ENCODE peak calls at places on chromosomes 2 and 18, in four cellular contexts. One of them, this sample, is unnamed.

GRCh38 chr2:142153601-142154000 is 22.8 kb upstream of the LRP1B start:
- DNase-seq in small intestine: no peak
- DNase-seq in stimulated activated CD4-positive, alpha-beta T cell treated with anti-CD3 and anti-CD28 coated beads, TNF-alpha, amount 100 ng/mL, for 24 hours: no peak
- DNase-seq in fibroblast of lung: peak; percentile 47
- DNase-seq in this sample: no peak

GRCh38 chr18:78561757-78562445 is 417.7 kb upstream of the SALL3 start:
- DNase-seq in small intestine: no peak
- DNase-seq in stimulated activated CD4-positive, alpha-beta T cell treated with anti-CD3 and anti-CD28 coated beads, TNF-alpha, amount 100 ng/mL, for 24 hours: no peak
- DNase-seq in fibroblast of lung: peak; percentile 20
- DNase-seq in this sample: no peak

GRCh38 chr2:98445167-98445522 is 487 bp downstream of the INPP4A start:
- DNase-seq in small intestine: peak; percentile 32
- DNase-seq in stimulated activated CD4-positive, alpha-beta T cell treated with anti-CD3 and anti-CD28 coated beads, TNF-alpha, amount 100 ng/mL, for 24 hours: no peak
- DNase-seq in fibroblast of lung: peak; percentile 15
- DNase-seq in this sample: no peak

GRCh38 chr2:33598472-33599174 is 476 bp downstream of the FAM98A start:
- DNase-seq in small intestine: peak; percentile 28
- DNase-seq in stimulated activated CD4-positive, alpha-beta T cell treated with anti-CD3 and anti-CD28 coated beads, TNF-alpha, amount 100 ng/mL, for 24 hours: peak; percentile 25
- DNase-seq in fibroblast of lung: peak; percentile 70
- DNase-seq in this sample: no peak

GRCh38 chr2:72034353-72035095 is 113.1 kb downstream of the CYP26B1 start:
- DNase-seq in small intestine: no peak
- DNase-seq in stimulated activated CD4-positive, alpha-beta T cell treated with anti-CD3 and anti-CD28 coated beads, TNF-alpha, amount 100 ng/mL, for 24 hours: no peak
- DNase-seq in fibroblast of lung: no peak
- DNase-seq in this sample: peak; percentile 37

GRCh38 chr2:31287681-31288080 is 53.7 kb downstream of the EHD3 start:
- DNase-seq in small intestine: no peak
- DNase-seq in stimulated activated CD4-positive, alpha-beta T cell treated with anti-CD3 and anti-CD28 coated beads, TNF-alpha, amount 100 ng/mL, for 24 hours: no peak
- DNase-seq in fibroblast of lung: no peak
- DNase-seq in this sample: no peak

GRCh38 chr2:46029332-46029811 is 267.8 kb upstream of the EPAS1 start:
- DNase-seq in small intestine: no peak
- DNase-seq in stimulated activated CD4-positive, alpha-beta T cell treated with anti-CD3 and anti-CD28 coated beads, TNF-alpha, amount 100 ng/mL, for 24 hours: no peak
- DNase-seq in fibroblast of lung: peak; percentile 88
- DNase-seq in this sample: no peak

GRCh38 chr2:105853354-105854088 is 108.8 kb downstream of the NCK2 start:
- DNase-seq in small intestine: no peak
- DNase-seq in stimulated activated CD4-positive, alpha-beta T cell treated with anti-CD3 and anti-CD28 coated beads, TNF-alpha, amount 100 ng/mL, for 24 hours: no peak
- DNase-seq in fibroblast of lung: no peak
- DNase-seq in this sample: no peak

GRCh38 chr2:84970266-84970955 is 550 bp upstream of the KCMF1 start:
- DNase-seq in small intestine: peak; percentile 55
- DNase-seq in stimulated activated CD4-positive, alpha-beta T cell treated with anti-CD3 and anti-CD28 coated beads, TNF-alpha, amount 100 ng/mL, for 24 hours: peak; percentile 28
- DNase-seq in fibroblast of lung: peak; percentile 57
- DNase-seq in this sample: peak; percentile 70

GRCh38 chr2:77778917-77779316 is 256.7 kb upstream of the LRRTM4 start:
- DNase-seq in small intestine: no peak
- DNase-seq in stimulated activated CD4-positive, alpha-beta T cell treated with anti-CD3 and anti-CD28 coated beads, TNF-alpha, amount 100 ng/mL, for 24 hours: no peak
- DNase-seq in fibroblast of lung: no peak
- DNase-seq in this sample: no peak

GRCh38 chr18:45775241-45775676 is 50.2 kb upstream of the SIGLEC15 start:
- DNase-seq in small intestine: peak; percentile 79
- DNase-seq in stimulated activated CD4-positive, alpha-beta T cell treated with anti-CD3 and anti-CD28 coated beads, TNF-alpha, amount 100 ng/mL, for 24 hours: peak; percentile 49
- DNase-seq in fibroblast of lung: peak; percentile 83
- DNase-seq in this sample: no peak

GRCh38 chr2:197461073-197461472 is 7.7 kb downstream of the COQ10B start:
- DNase-seq in small intestine: peak; percentile 86
- DNase-seq in stimulated activated CD4-positive, alpha-beta T cell treated with anti-CD3 and anti-CD28 coated beads, TNF-alpha, amount 100 ng/mL, for 24 hours: no peak
- DNase-seq in fibroblast of lung: peak; percentile 34
- DNase-seq in this sample: no peak

GRCh38 chr18:69617888-69618287 is 217.2 kb downstream of the DOK6 start:
- DNase-seq in small intestine: no peak
- DNase-seq in stimulated activated CD4-positive, alpha-beta T cell treated with anti-CD3 and anti-CD28 coated beads, TNF-alpha, amount 100 ng/mL, for 24 hours: no peak
- DNase-seq in fibroblast of lung: peak; percentile 90
- DNase-seq in this sample: no peak

GRCh38 chr2:68589963-68590362 is 53.4 kb upstream of the PROKR1 start:
- DNase-seq in small intestine: no peak
- DNase-seq in stimulated activated CD4-positive, alpha-beta T cell treated with anti-CD3 and anti-CD28 coated beads, TNF-alpha, amount 100 ng/mL, for 24 hours: no peak
- DNase-seq in fibroblast of lung: no peak
- DNase-seq in this sample: no peak

GRCh38 chr18:31155498-31155897 is 7.2 kb downstream of the DSC1 start:
- DNase-seq in small intestine: no peak
- DNase-seq in stimulated activated CD4-positive, alpha-beta T cell treated with anti-CD3 and anti-CD28 coated beads, TNF-alpha, amount 100 ng/mL, for 24 hours: no peak
- DNase-seq in fibroblast of lung: no peak
- DNase-seq in this sample: no peak

GRCh38 chr2:222289280-222290250 is 9.2 kb downstream of the PAX3 start:
- DNase-seq in small intestine: no peak
- DNase-seq in stimulated activated CD4-positive, alpha-beta T cell treated with anti-CD3 and anti-CD28 coated beads, TNF-alpha, amount 100 ng/mL, for 24 hours: no peak
- DNase-seq in fibroblast of lung: no peak
- DNase-seq in this sample: no peak

GRCh38 chr2:105969552-105969951 is 224.5 kb downstream of the UXS1 start:
- DNase-seq in small intestine: no peak
- DNase-seq in stimulated activated CD4-positive, alpha-beta T cell treated with anti-CD3 and anti-CD28 coated beads, TNF-alpha, amount 100 ng/mL, for 24 hours: no peak
- DNase-seq in fibroblast of lung: no peak
- DNase-seq in this sample: no peak

GRCh38 chr2:90069290-90069894 is 1377.9 kb downstream of the RPIA start:
- DNase-seq in small intestine: peak; percentile 27
- DNase-seq in stimulated activated CD4-positive, alpha-beta T cell treated with anti-CD3 and anti-CD28 coated beads, TNF-alpha, amount 100 ng/mL, for 24 hours: no peak
- DNase-seq in fibroblast of lung: no peak
- DNase-seq in this sample: no peak

GRCh38 chr2:43461461-43462073 is 134.3 kb downstream of the THADA start:
- DNase-seq in small intestine: no peak
- DNase-seq in stimulated activated CD4-positive, alpha-beta T cell treated with anti-CD3 and anti-CD28 coated beads, TNF-alpha, amount 100 ng/mL, for 24 hours: no peak
- DNase-seq in fibroblast of lung: no peak
- DNase-seq in this sample: no peak

GRCh38 chr2:238141541-238142318 is 3.3 kb downstream of the KLHL30 start:
- DNase-seq in small intestine: peak; percentile 97
- DNase-seq in stimulated activated CD4-positive, alpha-beta T cell treated with anti-CD3 and anti-CD28 coated beads, TNF-alpha, amount 100 ng/mL, for 24 hours: no peak
- DNase-seq in fibroblast of lung: no peak
- DNase-seq in this sample: peak; percentile 86

GRCh38 chr2:205539603-205540002 is 142.7 kb upstream of the NRP2 start:
- DNase-seq in small intestine: no peak
- DNase-seq in stimulated activated CD4-positive, alpha-beta T cell treated with anti-CD3 and anti-CD28 coated beads, TNF-alpha, amount 100 ng/mL, for 24 hours: no peak
- DNase-seq in fibroblast of lung: no peak
- DNase-seq in this sample: no peak